ENCODE peak calls at places on chromosomes 12 and 14, in seven cellular contexts. V is H1, M is HepG2, S is K562, E is GM12878, L is SK-N-SH, P is GM12892. W is an unnamed sample.

GRCh38 chr14:74347096-74347794 is 1.0 kb upstream of the VRTN start:
- DNase-seq in E (no peak), S (no peak), L (no peak), V (peak), M (no peak), P (no peak), W (no peak)

GRCh38 chr14:55609681-55610080 is 29.7 kb downstream of the KTN1 start:
- DNase-seq in E (no peak), V (no peak), P (no peak), L (no peak), M (peak), S (no peak), W (no peak)

GRCh38 chr12:92021665-92022033 is 124.0 kb downstream of the BTG1 start:
- DNase-seq in S (no peak), L (peak), M (no peak), P (no peak), V (peak), E (no peak), W (no peak)

GRCh38 chr12:108778053-108778452 is 46.7 kb upstream of the CORO1C start:
- DNase-seq in E (no peak), S (no peak), M (no peak), V (no peak), L (no peak), P (no peak), W (no peak)

GRCh38 chr12:57006809-57007475 is 596 bp upstream of the ZBTB39 start:
- DNase-seq in S (no peak), P (no peak), M (no peak), E (no peak), V (no peak), L (no peak), W (no peak)

GRCh38 chr12:75984577-75985182 is 46.9 kb downstream of the PHLDA1 start:
- DNase-seq in P (no peak), S (no peak), V (no peak), L (no peak), M (no peak), E (no peak), W (no peak)

GRCh38 chr14:59407246-59407615 is 57.9 kb downstream of the GPR135 start:
- DNase-seq in P (no peak), V (no peak), M (peak), S (no peak), E (no peak), L (no peak), W (no peak)

GRCh38 chr14:30940886-30941285 is 66.5 kb downstream of the COCH start:
- DNase-seq in E (no peak), P (no peak), L (no peak), S (no peak), V (no peak), M (no peak), W (no peak)

GRCh38 chr12:117084405-117085317 is 14.6 kb downstream of the TESC start:
- DNase-seq in L (no peak), M (peak), P (no peak), E (no peak), V (no peak), S (no peak), W (no peak)

GRCh38 chr14:55799523-55800095 is 219.6 kb downstream of the KTN1 start:
- DNase-seq in M (no peak), V (no peak), S (peak), P (no peak), E (no peak), L (no peak), W (no peak)

GRCh38 chr12:27014859-27015729 is 910 bp upstream of the TM7SF3 start:
- DNase-seq in L (no peak), E (no peak), S (no peak), V (no peak), P (no peak), M (no peak), W (no peak)

GRCh38 chr12:1864456-1864855 is 44.1 kb downstream of the LRTM2 start:
- DNase-seq in M (no peak), V (no peak), E (no peak), L (no peak), S (no peak), P (no peak), W (no peak)

GRCh38 chr12:1374296-1374695 is 220.1 kb downstream of the FBXL14 start:
- DNase-seq in L (no peak), M (no peak), E (no peak), V (no peak), P (no peak), S (no peak), W (no peak)

GRCh38 chr12:70290126-70290525 is 46.9 kb downstream of the CNOT2 start:
- DNase-seq in E (no peak), L (no peak), V (no peak), S (no peak), M (no peak), P (no peak), W (no peak)

GRCh38 chr14:33686856-33687255 is 264.0 kb downstream of the EGLN3 start:
- DNase-seq in E (no peak), P (no peak), S (no peak), L (no peak), M (no peak), V (no peak), W (no peak)

GRCh38 chr14:100065161-100065871 is at the start of gene EVL:
- DNase-seq in S (no peak), P (peak), E (peak), M (no peak), V (no peak), L (no peak), W (no peak)

GRCh38 chr12:12272869-12273268 is 6.0 kb upstream of the LRP6 start:
- DNase-seq in V (no peak), E (no peak), S (no peak), M (no peak), L (no peak), P (no peak), W (no peak)

GRCh38 chr12:94534761-94535613 is 75.3 kb upstream of the CEP83 start:
- DNase-seq in V (no peak), E (no peak), P (no peak), M (no peak), L (no peak), S (no peak), W (no peak)

GRCh38 chr12:109797905-109798669 is 35.1 kb downstream of the TRPV4 start:
- DNase-seq in V (no peak), P (no peak), E (no peak), M (no peak), S (peak), L (peak), W (no peak)

GRCh38 chr12:98352218-98352811 is 163.1 kb upstream of the TMPO start:
- DNase-seq in S (no peak), V (peak), E (no peak), L (no peak), P (no peak), M (peak), W (no peak)

GRCh38 chr12:19964549-19964948 is 403.8 kb upstream of the PDE3A start:
- DNase-seq in P (no peak), L (no peak), V (no peak), M (no peak), E (no peak), S (no peak), W (no peak)

DNA sequence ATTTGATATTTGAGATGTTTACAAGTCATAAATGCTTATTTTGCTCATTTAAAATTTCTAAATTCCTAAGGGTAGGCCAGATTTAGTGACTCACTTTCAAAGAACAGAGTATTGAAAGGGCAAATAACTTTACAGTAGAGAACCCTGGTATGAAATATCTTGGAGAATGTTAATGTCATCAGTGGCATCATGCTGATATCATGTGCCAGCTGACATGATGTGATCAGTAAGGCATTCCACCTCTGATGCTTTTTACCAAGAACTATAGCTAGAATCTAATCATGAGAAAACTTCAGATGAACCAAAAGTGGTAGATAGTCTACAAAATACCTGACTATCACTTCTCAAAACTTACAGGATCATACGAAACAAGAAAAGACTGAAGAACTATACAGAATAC is 2.9 kb upstream of the FLRT2 start:
- DNase-seq in L (no peak), E (no peak), P (no peak), V (no peak), M (no peak), S (no peak), W (no peak)
- TF ChIP-seq TAF1 in L (no peak), E (no peak), P (no peak), V (no peak), M (no peak), S (no peak), W (no peak)

GRCh38 chr14:76497550-76498484 is 121.9 kb downstream of the ESRRB start:
- DNase-seq in P (no peak), S (peak), M (no peak), V (no peak), L (peak), E (no peak), W (peak)
- TF ChIP-seq TAF1 in P (no peak), S (no peak), M (no peak), V (no peak), L (no peak), E (no peak), W (no peak)

DNA sequence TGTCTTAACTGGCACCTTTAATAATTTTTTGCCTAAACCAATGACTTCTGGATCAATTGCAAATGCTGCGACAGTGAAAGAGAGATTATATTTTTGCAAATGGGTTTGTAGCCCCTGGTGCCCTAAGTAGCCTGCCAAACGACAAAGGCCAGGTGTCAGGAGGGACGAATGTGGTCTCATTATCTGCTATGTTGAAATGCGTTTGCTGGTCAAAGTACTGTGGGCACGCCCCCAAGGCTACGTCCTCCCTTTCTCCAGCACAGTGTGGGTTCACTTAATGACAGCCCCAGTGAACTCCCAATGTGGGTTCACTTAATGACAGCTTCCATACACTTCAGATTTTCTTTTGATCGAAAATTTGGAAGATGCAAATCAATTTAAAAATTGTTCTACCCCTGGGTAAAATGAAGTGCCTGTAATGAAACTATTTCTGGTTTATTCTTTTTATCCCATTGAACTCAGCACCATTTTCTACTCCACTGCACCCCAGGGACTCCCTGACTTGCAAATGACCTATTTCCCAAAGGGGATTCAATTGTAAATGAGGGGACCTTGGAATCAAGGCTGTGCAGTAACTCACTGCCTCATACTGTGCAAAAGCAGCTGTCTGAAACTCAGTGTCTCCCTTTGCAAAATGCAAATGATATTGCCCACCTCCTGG is 1.4 kb downstream of the SERPINA11 start:
- DNase-seq in L (no peak), M (peak), S (no peak), V (no peak), E (no peak), P (no peak), W (no peak)
- TF ChIP-seq TAF1 in L (no peak), M (no peak), S (no peak), V (no peak), E (no peak), P (no peak), W (no peak)

GRCh38 chr12:121795029-121795977 is 1.8 kb upstream of the RHOF start:
- DNase-seq in S (peak), M (peak), V (peak), E (no peak), L (peak), P (peak), W (no peak)
- TF ChIP-seq TAF1 in S (peak), M (no peak), V (no peak), E (no peak), L (no peak), P (no peak), W (no peak)

GRCh38 chr14:57266060-57266459 is 2.6 kb downstream of the EXOC5 start:
- DNase-seq in S (no peak), L (no peak), V (no peak), E (no peak), M (no peak), P (no peak), W (no peak)
- TF ChIP-seq TAF1 in S (no peak), L (no peak), V (no peak), E (no peak), M (no peak), P (no peak), W (no peak)

GRCh38 chr12:66049538-66050282 is 80.8 kb downstream of the LLPH start:
- DNase-seq in P (no peak), E (no peak), L (no peak), V (no peak), S (no peak), M (peak), W (no peak)

GRCh38 chr12:66050610-66051009 is 79.9 kb downstream of the LLPH start:
- DNase-seq in V (no peak), S (no peak), L (no peak), M (no peak), E (no peak), P (no peak), W (no peak)

GRCh38 chr12:66052988-66053615 is 77.4 kb downstream of the LLPH start:
- DNase-seq in M (no peak), S (no peak), E (no peak), P (no peak), L (no peak), V (no peak), W (no peak)

GRCh38 chr12:66050283-66050576 is 80.3 kb downstream of the LLPH start:
- DNase-seq in V (no peak), S (no peak), L (no peak), M (peak), P (no peak), E (no peak), W (no peak)

GRCh38 chr12:66051361-66051760 is 79.2 kb downstream of the LLPH start:
- DNase-seq in M (no peak), P (no peak), L (no peak), V (no peak), S (no peak), E (no peak), W (no peak)
- TF ChIP-seq TAF1 in M (no peak), P (no peak), L (no peak), V (no peak), S (no peak), E (no peak), W (no peak)